ENCODE peak calls at places on chromosomes 2 and 18, in six cellular contexts. K is AG04450, D is endodermal cell, G is H9, Z is body of pancreas, I is iPS DF 6.9. Y is an unnamed sample.

GRCh38 chr18:48084041-48084757 is 153.7 kb upstream of the SMAD2 start:
- DNase-seq in K (no peak), I (no peak), G (no peak), Z (no peak), D (no peak), Y (no peak)

GRCh38 chr2:26245810-26246209 is 1.1 kb downstream of the HADHB start:
- DNase-seq in G (no peak), I (no peak), Z (no peak), D (no peak), K (no peak), Y (no peak)

GRCh38 chr2:176553685-176554106 is 284.5 kb downstream of the MTX2 start:
- DNase-seq in Z (peak; percentile 48), G (peak; percentile 64), I (no peak), K (no peak), D (peak; percentile 78), Y (peak; percentile 22)

GRCh38 chr2:152400607-152401214 is 65.7 kb downstream of the FMNL2 start:
- DNase-seq in D (no peak), K (no peak), I (no peak), Z (no peak), G (no peak), Y (no peak)

GRCh38 chr2:66869076-66869475 is 434.2 kb downstream of the MEIS1 start:
- DNase-seq in G (no peak), I (no peak), D (no peak), Z (no peak), K (no peak), Y (no peak)

GRCh38 chr2:95024960-95025405 is 525 bp upstream of the MAL start:
- DNase-seq in D (peak; percentile 71), I (no peak), G (no peak), Z (no peak), K (no peak), Y (no peak)

GRCh38 chr2:60260646-60261296 is 292.7 kb downstream of the BCL11A start:
- DNase-seq in Z (peak; percentile 27), D (no peak), K (no peak), G (no peak), I (no peak), Y (no peak)

GRCh38 chr2:1891971-1892486 is 147.7 kb upstream of the PXDN start:
- DNase-seq in D (no peak), I (no peak), K (no peak), G (peak; percentile 55), Z (no peak), Y (no peak)

GRCh38 chr2:8134105-8134903 is 547.6 kb upstream of the ID2 start:
- DNase-seq in G (no peak), D (peak; percentile 44), Z (no peak), K (no peak), I (no peak), Y (no peak)

GRCh38 chr2:127901339-127902072 is 15.8 kb upstream of the AMMECR1L start:
- DNase-seq in G (no peak), I (no peak), Z (peak; percentile 90), D (no peak), K (no peak), Y (no peak)

GRCh38 chr2:206981739-206982336 is 42.5 kb downstream of the CPO start:
- DNase-seq in Z (peak; percentile 38), K (peak; percentile 47), I (peak; percentile 39), G (peak; percentile 72), D (peak; percentile 89), Y (peak; percentile 38)

GRCh38 chr2:154697422-154698237 is 865 bp upstream of the KCNJ3 start:
- DNase-seq in D (peak; percentile 85), K (no peak), Z (peak; percentile 24), G (peak; percentile 62), I (no peak), Y (no peak)

GRCh38 chr2:47218899-47219525 is 63.9 kb upstream of the STPG4 start:
- DNase-seq in D (no peak), G (no peak), I (no peak), K (no peak), Z (no peak), Y (no peak)

GRCh38 chr2:132977812-132978529 is 308.0 kb upstream of the LYPD1 start:
- DNase-seq in Z (no peak), D (no peak), G (no peak), I (no peak), K (peak; percentile 4), Y (no peak)

GRCh38 chr18:24659837-24660720 is 199.6 kb downstream of the HRH4 start:
- DNase-seq in I (no peak), D (no peak), Z (peak; percentile 14), K (no peak), G (no peak), Y (no peak)

GRCh38 chr2:213640742-213641425 is 356.6 kb downstream of the SPAG16 start:
- DNase-seq in D (no peak), K (no peak), G (no peak), I (no peak), Z (no peak), Y (no peak)

GRCh38 chr18:50203801-50204604 is 9.1 kb upstream of the MYO5B start:
- DNase-seq in D (peak; percentile 91), G (peak; percentile 82), K (no peak), I (no peak), Z (peak; percentile 64), Y (no peak)

GRCh38 chr2:105730170-105730569 is 14.5 kb upstream of the NCK2 start:
- DNase-seq in D (no peak), I (no peak), K (no peak), Z (no peak), G (no peak), Y (no peak)

GRCh38 chr2:72883356-72883962 is 3.7 kb upstream of the SPR start:
- DNase-seq in G (peak; percentile 59), I (no peak), K (no peak), D (peak; percentile 90), Z (no peak), Y (no peak)

GRCh38 chr2:112691761-112692370 is 29.0 kb upstream of the NT5DC4 start:
- DNase-seq in G (no peak), D (no peak), Z (no peak), K (no peak), I (no peak), Y (no peak)

GRCh38 chr2:24571828-24572442 is 80.9 kb downstream of the NCOA1 start:
- DNase-seq in G (no peak), I (no peak), K (no peak), D (no peak), Z (no peak), Y (no peak)

GRCh38 chr2:118128826-118129225 is 40.6 kb downstream of the INSIG2 start:
- DNase-seq in I (no peak), D (no peak), Z (no peak), K (no peak), G (no peak), Y (no peak)

GRCh38 chr2:240922234-240922981 is 16.3 kb downstream of the CROCC2 start:
- DNase-seq in G (peak; percentile 23), D (peak; percentile 45), I (no peak), Z (peak; percentile 8), K (no peak), Y (no peak)

GRCh38 chr2:202982779-202983491 is 31.7 kb upstream of the NBEAL1 start:
- DNase-seq in D (no peak), K (no peak), G (no peak), I (no peak), Z (no peak), Y (no peak)

GRCh38 chr2:146124741-146125140 is 1604.8 kb upstream of the ZEB2 start:
- DNase-seq in I (no peak), G (no peak), D (no peak), Z (no peak), K (peak; percentile 11), Y (no peak)

GRCh38 chr2:150911766-150912280 is 349.8 kb downstream of the RBM43 start:
- DNase-seq in G (peak; percentile 30), I (no peak), Z (no peak), D (peak; percentile 49), K (peak; percentile 85), Y (peak; percentile 20)

GRCh38 chr2:104538082-104538481 is 315.8 kb upstream of the POU3F3 start:
- DNase-seq in I (no peak), K (no peak), G (no peak), Z (no peak), D (no peak), Y (no peak)

DNA sequence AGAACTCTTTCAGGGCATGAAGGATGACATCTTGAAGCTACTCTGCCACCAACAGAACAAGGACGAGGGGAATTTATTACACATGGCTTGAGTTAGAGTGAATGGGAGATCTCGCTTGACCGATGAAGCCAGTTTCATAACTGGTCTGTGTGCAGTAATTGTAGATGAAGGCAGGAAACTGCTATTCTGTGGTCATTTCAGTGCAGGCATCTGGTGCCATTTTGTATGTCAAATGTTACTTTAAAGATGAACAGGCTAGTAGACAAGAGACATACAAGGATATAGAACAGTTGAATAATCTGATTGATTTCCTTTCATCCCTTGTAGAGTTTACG is 20.6 kb downstream of the GREB1 start:
- DNase-seq in K (no peak), Z (no peak), D (no peak), G (no peak), I (no peak), Y (no peak)
- H3K27ac ChIP-seq in K (no peak overlapping the region), Z (no peak overlapping the region), D (peak overlapping the region; percentile 62), G (no peak overlapping the region), I (no peak overlapping the region), Y (no peak overlapping the region)

DNA sequence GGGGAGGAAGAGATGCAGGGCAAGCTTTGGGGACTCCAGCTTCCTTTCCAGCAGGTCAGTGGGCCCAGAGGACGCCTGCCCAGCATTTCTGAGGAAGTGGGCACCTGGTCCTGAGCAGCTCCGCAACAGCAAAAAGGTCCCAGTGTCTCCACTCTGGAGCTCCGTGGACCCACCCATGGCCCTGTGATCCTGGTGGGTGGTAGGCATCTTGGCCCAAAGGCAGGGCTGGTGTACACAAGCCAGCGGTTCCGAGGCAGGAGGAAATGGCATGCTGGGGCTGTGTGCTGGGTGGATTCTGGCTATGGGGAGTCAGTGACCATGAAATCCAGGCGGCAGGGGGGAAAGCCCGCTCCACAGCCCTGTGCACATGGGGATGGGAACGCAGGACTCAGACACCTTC is 205.9 kb downstream of the GLI2 start:
- DNase-seq in K (no peak), D (no peak), G (no peak), Z (no peak), I (no peak), Y (no peak)
- H3K27ac ChIP-seq in K (peak overlapping the region; percentile 94), D (no peak overlapping the region), G (no peak overlapping the region), Z (no peak overlapping the region), I (no peak overlapping the region), Y (no peak overlapping the region)

GRCh38 chr18:63774511-63774910 is 707 bp upstream of the SERPINB7 start:
- DNase-seq in I (no peak), Z (no peak), G (no peak), D (no peak), K (no peak), Y (no peak)
- H3K27ac ChIP-seq in I (no peak overlapping the region), Z (no peak overlapping the region), G (no peak overlapping the region), D (no peak overlapping the region), K (peak overlapping the region; percentile 3), Y (no peak overlapping the region)

DNA sequence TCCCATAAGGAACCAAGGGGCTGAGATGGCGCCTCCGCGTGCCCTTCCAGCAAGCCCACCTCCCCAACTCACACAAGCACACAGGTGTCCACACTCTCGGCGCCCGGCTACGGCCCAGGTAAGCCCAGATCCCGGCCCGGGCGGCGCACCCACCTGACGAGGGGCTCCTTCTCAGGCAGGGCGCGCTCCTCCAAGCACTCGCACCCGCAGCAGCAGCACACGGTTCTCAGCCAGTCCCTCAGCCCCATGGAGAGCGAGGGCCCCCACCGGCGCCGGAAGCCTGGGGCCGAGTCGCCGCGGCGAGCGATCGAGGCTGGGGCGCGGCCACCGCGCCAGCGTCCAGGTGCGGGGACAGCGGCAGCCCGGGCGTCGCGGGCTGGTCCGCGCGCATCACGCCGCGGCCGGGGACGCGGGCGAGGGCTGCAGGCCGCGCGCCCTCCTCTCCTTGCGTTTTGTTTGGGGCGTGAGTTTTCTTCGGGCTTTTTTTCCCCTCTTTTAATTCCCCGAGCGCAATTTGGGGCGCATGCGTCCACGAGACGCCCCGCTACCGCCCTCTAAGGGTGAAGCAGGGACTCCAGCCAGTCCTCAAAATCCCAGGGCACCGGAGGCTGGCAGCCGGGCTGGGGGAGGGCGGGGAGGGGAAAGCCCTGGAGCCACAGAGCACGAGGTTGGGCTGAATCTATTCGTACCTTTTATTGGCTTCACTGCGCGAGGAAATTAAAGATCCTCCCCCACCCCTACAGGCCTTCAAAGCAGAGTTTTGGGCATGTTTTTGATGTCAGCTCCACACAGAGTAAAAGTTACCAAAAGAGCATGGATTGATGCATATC is at the start of gene MREG:
- DNase-seq in Z (peak; percentile 79), K (peak; percentile 29), I (peak; percentile 68), G (peak; percentile 88), D (peak; percentile 96), Y (no peak)
- H3K27ac ChIP-seq in Z (peak within 1 kb of the TSS; percentile 58), K (peak within 1 kb of the TSS; percentile 25), I (no peak within 1 kb of the TSS), G (no peak within 1 kb of the TSS), D (no peak within 1 kb of the TSS), Y (peak within 1 kb of the TSS; percentile 84)